ENCODE peak calls at places on chromosomes 11 and 22, in ten cellular contexts. V is naive thymus-derived CD8-positive, alpha-beta T cell; N is cardiac muscle cell; A is activated T-helper 1 cell treated with anti-CD3 and anti-CD28 coated beads, Interleukin-12 subunit alpha, Interleukin-12 subunit beta, Interleukin-2, Interleukin-4 antibody, amounts not matched to agents 30 ng/mL and 10 ng/mL and 1 ng/mL, durations not matched to agents 14 hours and 24 hours and 36 hours; H is stimulated activated CD8-positive, alpha-beta memory T cell treated with anti-CD3 and anti-CD28 coated beads, Interleukin-15, amount 100 ng/mL, for 1 hour; C is NCI-H345; J is fibroblast of the aortic adventitia; D is stimulated activated effector memory CD8-positive, alpha-beta T cell treated with anti-CD3 and anti-CD28 coated beads, Interleukin-12 subunit alpha, Interleukin-12 subunit beta, amount 100 ng/mL, for 72 hours; I is body of pancreas; M is activated gamma-delta T cell treated with Interleukin-2 at 50 U/mL for 16 hours. R is an unnamed sample.

GRCh38 chr11:24324211-24324610 is 172.6 kb upstream of the LUZP2 start:
- DNase-seq in I (no peak), C (no peak), A (no peak), D (no peak), N (no peak), V (no peak), J (no peak), H (no peak), M (no peak), R (peak)

GRCh38 chr11:59754859-59755700 is at the start of gene STX3:
- DNase-seq in A (peak), H (peak), I (peak), M (peak), D (peak), N (peak), V (peak), C (peak), J (peak), R (peak)

GRCh38 chr11:44658451-44658850 is 68.3 kb upstream of the TSPAN18 start:
- DNase-seq in A (peak), M (no peak), J (no peak), I (no peak), V (no peak), D (no peak), N (peak), C (no peak), H (no peak), R (no peak)

GRCh38 chr11:64998690-64999431 is 2.1 kb upstream of the BATF2 start:
- DNase-seq in M (no peak), J (no peak), H (no peak), I (peak), V (no peak), A (no peak), N (no peak), D (no peak), C (peak), R (no peak)

GRCh38 chr11:31437742-31438435 is 68.2 kb downstream of the DNAJC24 start:
- DNase-seq in J (peak), N (no peak), H (no peak), A (no peak), C (no peak), V (no peak), D (no peak), I (no peak), M (no peak), R (peak)

GRCh38 chr11:132068556-132068955 is 698.1 kb downstream of the NTM start:
- DNase-seq in H (no peak), J (peak), I (no peak), M (no peak), D (no peak), N (no peak), V (no peak), A (no peak), C (no peak), R (no peak)

GRCh38 chr22:31268281-31268680 is 24.0 kb downstream of the PIK3IP1 start:
- DNase-seq in N (no peak), M (no peak), A (no peak), I (no peak), V (no peak), C (no peak), J (no peak), D (no peak), H (no peak), R (no peak)

GRCh38 chr11:131649861-131650260 is 279.4 kb downstream of the NTM start:
- DNase-seq in H (no peak), N (no peak), J (no peak), V (no peak), A (no peak), I (no peak), M (no peak), C (no peak), D (no peak), R (no peak)

GRCh38 chr11:33690290-33691050 is 10.2 kb downstream of the C11orf91 start:
- DNase-seq in C (no peak), N (no peak), A (no peak), J (peak), I (peak), H (no peak), M (no peak), V (no peak), D (no peak), R (peak)

GRCh38 chr22:16866167-16866566 is 41.0 kb upstream of the XKR3 start:
- DNase-seq in D (no peak), C (no peak), H (no peak), M (no peak), V (no peak), J (peak), I (no peak), N (no peak), A (no peak), R (no peak)

GRCh38 chr22:39530692-39531331 is 1.7 kb downstream of the RPS19BP1 start:
- DNase-seq in A (no peak), I (no peak), C (no peak), N (peak), D (no peak), H (no peak), M (no peak), V (no peak), J (peak), R (peak)

GRCh38 chr11:117273550-117274289 is 17.4 kb upstream of the BACE1-AS start:
- DNase-seq in J (peak), H (no peak), A (no peak), D (no peak), I (no peak), N (no peak), C (no peak), M (no peak), V (no peak), R (peak)

GRCh38 chr11:12655842-12656241 is 18.4 kb upstream of the TEAD1 start:
- DNase-seq in D (no peak), H (no peak), I (no peak), A (no peak), M (no peak), C (no peak), N (no peak), J (no peak), V (no peak), R (no peak)

GRCh38 chr11:21385669-21386068 is 716.3 kb downstream of the NELL1 start:
- DNase-seq in C (no peak), D (no peak), I (no peak), V (no peak), J (no peak), A (no peak), H (no peak), N (no peak), M (no peak), R (no peak)

GRCh38 chr11:24356501-24356900 is 140.4 kb upstream of the LUZP2 start:
- DNase-seq in H (no peak), A (no peak), N (peak), M (no peak), C (no peak), I (no peak), J (no peak), D (no peak), V (no peak), R (no peak)

GRCh38 chr22:48559647-48560388 is 1267.9 kb downstream of the BRD1 start:
- DNase-seq in I (no peak), D (no peak), V (no peak), H (no peak), N (no peak), A (no peak), C (no peak), J (no peak), M (no peak), R (no peak)

GRCh38 chr11:60955566-60955965 is 3.6 kb upstream of the SLC15A3 start:
- DNase-seq in J (no peak), I (no peak), C (no peak), N (no peak), V (no peak), M (no peak), D (no peak), H (no peak), A (no peak), R (no peak)

GRCh38 chr11:78784321-78785061 is 209.8 kb upstream of the NARS2 start:
- DNase-seq in N (no peak), D (no peak), H (no peak), A (no peak), J (peak), C (no peak), I (no peak), V (no peak), M (no peak), R (peak)

GRCh38 chr11:75135021-75135650 is 15.8 kb upstream of the SLCO2B1 start:
- DNase-seq in I (no peak), J (no peak), V (no peak), D (peak), A (no peak), N (no peak), M (no peak), H (no peak), C (no peak), R (no peak)

GRCh38 chr22:48979482-48979881 is 848.2 kb downstream of the BRD1 start:
- DNase-seq in D (no peak), M (no peak), N (no peak), I (no peak), H (no peak), C (peak), V (no peak), A (no peak), J (no peak), R (no peak)

GRCh38 chr11:74937696-74938475 is 11.0 kb downstream of the XRRA1 start:
- DNase-seq in M (no peak), C (no peak), N (no peak), J (peak), D (no peak), A (no peak), H (no peak), I (no peak), V (no peak), R (peak)

GRCh38 chr11:114060402-114061052 is 1.0 kb downstream of the ZBTB16 start:
- DNase-seq in J (peak), N (peak), M (no peak), D (no peak), A (no peak), C (peak), V (no peak), I (peak), H (no peak), R (peak)

GRCh38 chr22:44735518-44736428 is 16.6 kb upstream of the ARHGAP8 start:
- DNase-seq in I (peak), D (peak), H (peak), V (peak), C (peak), A (peak), N (peak), M (peak), J (peak), R (peak)

GRCh38 chr11:12064136-12064953 is 46.0 kb upstream of the MICAL2 start:
- DNase-seq in A (no peak), D (no peak), C (no peak), V (no peak), I (no peak), H (no peak), J (no peak), N (no peak), M (no peak), R (no peak)

GRCh38 chr11:123300874-123301695 is 106.0 kb upstream of the CLMP start:
- DNase-seq in A (no peak), J (peak), I (no peak), N (no peak), H (no peak), D (no peak), C (no peak), V (no peak), M (no peak), R (peak)